ENCODE peak calls at places on chromosomes 16 and 17, in four cellular contexts. D is BJ; M is activated CD4-positive, alpha-beta T cell treated with anti-CD3 and anti-CD28 coated beads for 4 hours; Q is breast epithelium. N is an unnamed sample.

GRCh38 chr17:18206962-18207361 is 18.5 kb upstream of the LLGL1 start:
- DNase-seq in Q (no peak), M (no peak), D (no peak), N (no peak)

GRCh38 chr16:26765087-26765486 is 301.6 kb upstream of the C16orf82 start:
- DNase-seq in D (no peak), Q (no peak), M (no peak), N (no peak)

GRCh38 chr17:12180644-12181261 is 160.1 kb downstream of the MAP2K4 start:
- DNase-seq in Q (no peak), M (no peak), D (no peak), N (no peak)

GRCh38 chr16:75364286-75364791 is 69.0 kb downstream of the CFDP1 start:
- DNase-seq in Q (no peak), M (no peak), D (no peak), N (no peak)

GRCh38 chr17:66549731-66550207 is 247.4 kb downstream of the PRKCA start:
- DNase-seq in Q (no peak), D (peak; percentile 80), M (no peak), N (no peak)

GRCh38 chr17:3944485-3945388 is 19.5 kb downstream of the ATP2A3 start:
- DNase-seq in M (no peak), Q (no peak), D (no peak), N (no peak)

GRCh38 chr17:20191066-20191465 is 181.9 kb downstream of the SPECC1 start:
- DNase-seq in Q (no peak), D (peak; percentile 67), M (no peak), N (no peak)

GRCh38 chr17:71251276-71251675 is 869.5 kb upstream of the SOX9 start:
- DNase-seq in Q (no peak), M (no peak), D (no peak), N (no peak)

GRCh38 chr16:75483222-75483621 is 12.0 kb downstream of the CHST6 start:
- DNase-seq in Q (peak; percentile 31), M (no peak), D (no peak), N (no peak)

N was measured in thoracic aorta.